ENCODE peak calls at places on chromosomes 2 and 18, in six cellular contexts. B, U, N, V, C and F are unnamed samples.

GRCh38 chr18:74898965-74899364 is 301.3 kb downstream of the ZNF407 start:
- DNase-seq in B (no peak), U (peak), N (no peak), V (no peak), C (peak), F (no peak)

GRCh38 chr18:6606411-6607085 is 123.0 kb upstream of the ARHGAP28 start:
- DNase-seq in B (peak), U (no peak), N (no peak), V (no peak), C (no peak), F (no peak)

GRCh38 chr2:3635171-3636008 is 22.6 kb upstream of the ALLC start:
- DNase-seq in B (no peak), U (no peak), N (no peak), V (peak), C (no peak), F (peak)

GRCh38 chr2:238042849-238043584 is 17.8 kb upstream of the SCLY start:
- DNase-seq in B (no peak), U (peak), N (no peak), V (no peak), C (no peak), F (no peak)

GRCh38 chr2:140257692-140258300 is 1477.6 kb upstream of the NXPH2 start:
- DNase-seq in B (no peak), U (no peak), N (no peak), V (no peak), C (peak), F (no peak)

GRCh38 chr2:190599073-190599472 is 49.8 kb upstream of the NAB1 start:
- DNase-seq in B (no peak), U (no peak), N (no peak), V (no peak), C (no peak), F (no peak)

GRCh38 chr18:6222271-6222670 is 192.4 kb downstream of the L3MBTL4 start:
- DNase-seq in B (no peak), U (no peak), N (no peak), V (no peak), C (no peak), F (no peak)

GRCh38 chr2:24721470-24721869 is 71.7 kb downstream of the PTRHD1 start:
- DNase-seq in B (no peak), U (peak), N (no peak), V (no peak), C (peak), F (no peak)

GRCh38 chr18:79543861-79544385 is 135.7 kb upstream of the CTDP1 start:
- DNase-seq in B (no peak), U (no peak), N (no peak), V (no peak), C (no peak), F (peak)

GRCh38 chr2:22855761-22856184 is 529.2 kb upstream of the KLHL29 start:
- DNase-seq in B (no peak), U (no peak), N (no peak), V (no peak), C (no peak), F (no peak)

GRCh38 chr2:68714866-68715265 is 19.7 kb upstream of the ARHGAP25 start:
- DNase-seq in B (no peak), U (no peak), N (no peak), V (no peak), C (no peak), F (no peak)

GRCh38 chr2:232908695-232909094 is 38.6 kb downstream of the SNORC start:
- DNase-seq in B (peak), U (no peak), N (no peak), V (no peak), C (no peak), F (no peak)

GRCh38 chr18:59065684-59066083 is 74.0 kb upstream of the SEC11C start:
- DNase-seq in B (no peak), U (no peak), N (no peak), V (no peak), C (no peak), F (no peak)

GRCh38 chr2:187395276-187396015 is 52.6 kb downstream of the CALCRL start:
- DNase-seq in B (no peak), U (no peak), N (no peak), V (no peak), C (no peak), F (no peak)

GRCh38 chr2:225980372-225980771 is 580.9 kb downstream of the NYAP2 start:
- DNase-seq in B (no peak), U (no peak), N (no peak), V (no peak), C (no peak), F (no peak)

GRCh38 chr18:3869848-3870247 is 419.9 kb downstream of the TGIF1 start:
- DNase-seq in B (peak), U (peak), N (peak), V (no peak), C (peak), F (no peak)

GRCh38 chr2:217409939-217410820 is 550.3 kb upstream of the TNP1 start:
- DNase-seq in B (no peak), U (no peak), N (no peak), V (no peak), C (no peak), F (no peak)

GRCh38 chr18:12520442-12520992 is 112.8 kb downstream of the PRELID3A start:
- DNase-seq in B (no peak), U (peak), N (peak), V (no peak), C (peak), F (no peak)

GRCh38 chr2:127071901-127072328 is 35.0 kb downstream of the BIN1 start:
- DNase-seq in B (no peak), U (no peak), N (no peak), V (no peak), C (no peak), F (no peak)

GRCh38 chr2:164739966-164740365 is 101.7 kb downstream of the COBLL1 start:
- DNase-seq in B (peak), U (peak), N (no peak), V (no peak), C (peak), F (no peak)

GRCh38 chr2:105910497-105911238 is 166.0 kb downstream of the NCK2 start:
- DNase-seq in B (no peak), U (no peak), N (no peak), V (no peak), C (no peak), F (no peak)

GRCh38 chr2:101972621-101973434 is 18.9 kb upstream of the IL1R2 start:
- DNase-seq in B (peak), U (peak), N (no peak), V (no peak), C (peak), F (no peak)

GRCh38 chr2:124778076-124778475 is 753.0 kb downstream of the CNTNAP5 start:
- DNase-seq in B (peak), U (peak), N (no peak), V (no peak), C (peak), F (no peak)

GRCh38 chr2:4979127-4979526 is 713.1 kb upstream of the SOX11 start:
- DNase-seq in B (no peak), U (no peak), N (no peak), V (no peak), C (no peak), F (no peak)

GRCh38 chr2:8862230-8862629 is 24.8 kb upstream of the KIDINS220 start:
- DNase-seq in B (no peak), U (no peak), N (no peak), V (no peak), C (no peak), F (no peak)

GRCh38 chr2:42196403-42197267 is 27.5 kb downstream of the EML4 start:
- DNase-seq in B (peak), U (peak), N (no peak), V (no peak), C (peak), F (peak)

GRCh38 chr18:63477972-63478371 is 1.2 kb downstream of the SERPINB5 start:
- DNase-seq in B (peak), U (no peak), N (no peak), V (no peak), C (peak), F (no peak)
- H2BK15ac ChIP-seq in B (no peak), U (no peak), N (no peak), V (peak), C (no peak), F (no peak)

DNA sequence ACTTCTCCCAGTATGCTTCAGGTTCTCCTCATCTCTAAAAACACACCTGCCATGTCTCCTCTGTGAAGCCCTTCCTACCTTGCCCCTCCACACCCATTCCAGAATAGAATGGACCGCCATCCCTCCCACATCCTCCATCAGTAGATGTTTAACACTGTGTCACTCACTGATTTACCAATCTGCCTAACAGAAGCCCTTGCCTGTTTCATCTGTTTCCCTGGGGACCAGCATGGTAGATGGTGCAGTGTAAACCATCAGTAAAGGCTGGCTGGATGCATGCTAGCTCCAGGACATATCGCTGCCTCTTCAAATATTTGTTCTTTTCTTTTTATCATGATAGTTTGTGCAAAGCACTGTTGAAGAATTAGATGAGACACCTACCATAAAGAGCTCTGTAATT is 271.4 kb downstream of the PIEZO2 start:
- DNase-seq in B (no peak), U (no peak), N (no peak), V (no peak), C (no peak), F (no peak)
- H3K27ac ChIP-seq in B (no peak), U (no peak), N (no peak), V (no peak), C (no peak), F (no peak)

GRCh38 chr2:109453596-109453995 is 160.2 kb downstream of the SEPTIN10 start:
- DNase-seq in B (no peak), U (no peak), N (no peak), V (no peak), C (no peak), F (no peak)
- H2BK15ac ChIP-seq in B (no peak), U (no peak), N (no peak), V (no peak), C (no peak), F (no peak)

GRCh38 chr2:20525041-20526035 is 78.5 kb downstream of the RHOB start:
- DNase-seq in B (peak), U (peak), N (no peak), V (peak), C (peak), F (peak)
- H3K27ac ChIP-seq in B (peak), U (no peak), N (no peak), V (no peak), C (no peak), F (no peak)

GRCh38 chr2:144472046-144472412 is 47.9 kb downstream of the ZEB2 start:
- DNase-seq in B (no peak), U (no peak), N (no peak), V (no peak), C (no peak), F (no peak)
- H2BK15ac ChIP-seq in B (no peak), U (no peak), N (no peak), V (no peak), C (no peak), F (no peak)

GRCh38 chr2:86275384-86275799 is 62.0 kb downstream of the REEP1 start:
- DNase-seq in B (no peak), U (no peak), N (no peak), V (no peak), C (no peak), F (no peak)
- H3K27ac ChIP-seq in B (no peak), U (no peak), N (no peak), V (no peak), C (no peak), F (no peak)

GRCh38 chr18:24344509-24344908 is 53.1 kb downstream of the OSBPL1A start:
- DNase-seq in B (no peak), U (no peak), N (no peak), V (no peak), C (no peak), F (no peak)
- H2BK15ac ChIP-seq in B (no peak), U (peak), N (no peak), V (no peak), C (no peak), F (no peak)

GRCh38 chr2:144520718-144521487 is 984 bp upstream of the ZEB2 start:
- DNase-seq in B (no peak), U (peak), N (no peak), V (no peak), C (peak), F (no peak)

GRCh38 chr2:144522741-144523605 is 3.1 kb upstream of the ZEB2 start:
- DNase-seq in B (peak), U (no peak), N (no peak), V (peak), C (no peak), F (peak)

GRCh38 chr2:144524190-144524957 is 4.5 kb upstream of the ZEB2 start:
- DNase-seq in B (peak), U (no peak), N (peak), V (peak), C (no peak), F (peak)

GRCh38 chr2:144521702-144522101 is 1.8 kb upstream of the ZEB2 start:
- DNase-seq in B (no peak), U (no peak), N (no peak), V (no peak), C (no peak), F (no peak)

DNA sequence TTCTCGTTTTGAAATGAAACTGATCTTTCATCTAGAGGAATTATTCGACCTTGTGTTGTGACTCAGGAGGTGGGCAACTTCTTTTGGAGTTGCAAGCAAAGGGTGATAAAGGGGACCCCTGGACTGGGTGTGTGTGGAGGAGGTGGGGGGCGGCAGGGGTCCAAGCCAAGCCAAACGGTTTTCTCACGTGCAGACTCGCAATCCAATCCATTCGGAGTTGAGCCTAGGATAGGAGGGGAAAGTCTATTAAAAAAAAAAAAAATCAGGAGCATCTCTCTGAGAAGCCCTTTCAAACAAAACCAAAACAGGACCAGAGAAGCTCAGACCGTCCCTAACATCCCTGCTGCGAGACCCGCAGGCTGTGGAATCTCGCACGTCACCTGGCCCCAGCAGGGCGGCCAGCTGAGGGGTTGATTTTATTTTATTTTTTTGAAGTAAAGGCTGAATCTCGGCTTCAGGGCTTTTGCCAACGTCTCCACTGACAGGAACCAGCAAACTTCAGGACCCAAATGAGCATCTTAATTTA is 3.8 kb upstream of the ZEB2 start:
- DNase-seq in B (peak), U (no peak), N (no peak), V (peak), C (peak), F (peak)
- H3K27ac ChIP-seq in B (peak), U (peak), N (peak), V (no peak), C (no peak), F (no peak)

GRCh38 chr18:43634994-43635393 is 357.7 kb upstream of the SYT4 start:
- DNase-seq in B (peak), U (no peak), N (no peak), V (no peak), C (no peak), F (no peak)
- H2BK15ac ChIP-seq in B (no peak), U (no peak), N (no peak), V (no peak), C (no peak), F (no peak)

DNA sequence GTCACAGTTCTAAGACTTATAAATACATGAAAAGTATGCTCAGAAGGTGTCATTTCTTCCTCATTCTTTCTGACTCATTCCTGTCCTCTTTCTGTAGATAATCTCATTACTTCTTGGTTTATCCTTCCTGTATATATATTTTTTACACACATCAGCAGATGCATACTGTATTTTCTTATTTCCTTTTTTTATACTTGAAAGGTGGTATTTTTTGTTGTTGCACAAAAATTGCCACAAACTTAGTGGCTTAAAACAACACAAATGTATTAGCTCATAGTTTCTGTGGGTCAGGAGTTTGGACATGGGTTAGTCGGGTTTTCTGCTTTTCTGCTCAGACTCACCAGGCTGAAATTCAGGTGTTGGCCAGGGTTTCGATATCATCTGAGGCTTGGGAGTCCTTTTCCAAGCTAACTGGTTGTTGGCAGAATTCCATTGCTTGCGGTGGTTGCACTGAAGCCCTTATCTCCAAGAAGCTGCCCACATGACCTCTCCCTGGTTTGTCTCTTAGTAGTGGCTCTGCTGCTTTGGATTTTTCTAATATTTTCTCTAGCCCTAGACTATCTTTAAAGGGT is 162.6 kb downstream of the FMNL2 start:
- DNase-seq in B (no peak), U (peak), N (no peak), V (no peak), C (peak), F (no peak)
- H3K27ac ChIP-seq in B (no peak), U (no peak), N (no peak), V (no peak), C (no peak), F (no peak)